ENCODE peak calls at places on chromosomes 2 and 18, in five cellular contexts. One of them, this sample, is unnamed.

GRCh38 chr2:142061733-142062132 is 69.1 kb downstream of the LRP1B start:
- ATAC-seq in activated naive CD4-positive, alpha-beta T cell treated with anti-CD3 and anti-CD28 coated beads, Interleukin-2, amount 50 U/mL, for 72 hours: no peak
- ATAC-seq in activated naive CD8-positive, alpha-beta T cell treated with anti-CD3 and anti-CD28 coated beads, Interleukin-2, amount 50 U/mL, for 24 hours: no peak
- ATAC-seq in RWPE2: no peak
- ATAC-seq in GM23338: no peak
- ATAC-seq in this sample: no peak

GRCh38 chr2:170481201-170481600 is 233.9 kb upstream of the SP5 start:
- ATAC-seq in activated naive CD8-positive, alpha-beta T cell treated with anti-CD3 and anti-CD28 coated beads, Interleukin-2, amount 50 U/mL, for 24 hours: no peak
- ATAC-seq in RWPE2: no peak
- ATAC-seq in activated naive CD4-positive, alpha-beta T cell treated with anti-CD3 and anti-CD28 coated beads, Interleukin-2, amount 50 U/mL, for 72 hours: peak
- ATAC-seq in GM23338: no peak
- ATAC-seq in this sample: peak

GRCh38 chr18:26208901-26209445 is 17.3 kb upstream of the TAF4B start:
- ATAC-seq in RWPE2: no peak
- ATAC-seq in activated naive CD8-positive, alpha-beta T cell treated with anti-CD3 and anti-CD28 coated beads, Interleukin-2, amount 50 U/mL, for 24 hours: no peak
- ATAC-seq in activated naive CD4-positive, alpha-beta T cell treated with anti-CD3 and anti-CD28 coated beads, Interleukin-2, amount 50 U/mL, for 72 hours: no peak
- ATAC-seq in GM23338: no peak
- ATAC-seq in this sample: no peak

GRCh38 chr18:58431215-58431614 is 197.7 kb downstream of the ALPK2 start:
- ATAC-seq in activated naive CD8-positive, alpha-beta T cell treated with anti-CD3 and anti-CD28 coated beads, Interleukin-2, amount 50 U/mL, for 24 hours: no peak
- ATAC-seq in activated naive CD4-positive, alpha-beta T cell treated with anti-CD3 and anti-CD28 coated beads, Interleukin-2, amount 50 U/mL, for 72 hours: no peak
- ATAC-seq in GM23338: no peak
- ATAC-seq in RWPE2: no peak
- ATAC-seq in this sample: no peak

GRCh38 chr2:109117780-109118179 is 11.2 kb upstream of the SH3RF3 start:
- ATAC-seq in activated naive CD8-positive, alpha-beta T cell treated with anti-CD3 and anti-CD28 coated beads, Interleukin-2, amount 50 U/mL, for 24 hours: no peak
- ATAC-seq in RWPE2: no peak
- ATAC-seq in GM23338: no peak
- ATAC-seq in activated naive CD4-positive, alpha-beta T cell treated with anti-CD3 and anti-CD28 coated beads, Interleukin-2, amount 50 U/mL, for 72 hours: no peak
- ATAC-seq in this sample: no peak

GRCh38 chr18:76493213-76494107 is 1.6 kb downstream of the ZNF516 start:
- ATAC-seq in RWPE2: peak
- ATAC-seq in activated naive CD8-positive, alpha-beta T cell treated with anti-CD3 and anti-CD28 coated beads, Interleukin-2, amount 50 U/mL, for 24 hours: no peak
- ATAC-seq in activated naive CD4-positive, alpha-beta T cell treated with anti-CD3 and anti-CD28 coated beads, Interleukin-2, amount 50 U/mL, for 72 hours: peak
- ATAC-seq in GM23338: no peak
- ATAC-seq in this sample: peak

GRCh38 chr2:112251211-112251721 is 3.6 kb downstream of the ZC3H8 start:
- ATAC-seq in activated naive CD8-positive, alpha-beta T cell treated with anti-CD3 and anti-CD28 coated beads, Interleukin-2, amount 50 U/mL, for 24 hours: peak
- ATAC-seq in GM23338: no peak
- ATAC-seq in RWPE2: no peak
- ATAC-seq in activated naive CD4-positive, alpha-beta T cell treated with anti-CD3 and anti-CD28 coated beads, Interleukin-2, amount 50 U/mL, for 72 hours: peak
- ATAC-seq in this sample: no peak

GRCh38 chr2:171185941-171186340 is 25.2 kb upstream of the TLK1 start:
- ATAC-seq in GM23338: no peak
- ATAC-seq in RWPE2: no peak
- ATAC-seq in activated naive CD4-positive, alpha-beta T cell treated with anti-CD3 and anti-CD28 coated beads, Interleukin-2, amount 50 U/mL, for 72 hours: no peak
- ATAC-seq in activated naive CD8-positive, alpha-beta T cell treated with anti-CD3 and anti-CD28 coated beads, Interleukin-2, amount 50 U/mL, for 24 hours: no peak
- ATAC-seq in this sample: no peak

GRCh38 chr2:11832531-11832930 is 86.1 kb downstream of the LPIN1 start:
- ATAC-seq in GM23338: no peak
- ATAC-seq in activated naive CD4-positive, alpha-beta T cell treated with anti-CD3 and anti-CD28 coated beads, Interleukin-2, amount 50 U/mL, for 72 hours: no peak
- ATAC-seq in activated naive CD8-positive, alpha-beta T cell treated with anti-CD3 and anti-CD28 coated beads, Interleukin-2, amount 50 U/mL, for 24 hours: no peak
- ATAC-seq in RWPE2: no peak
- ATAC-seq in this sample: no peak

GRCh38 chr2:74216642-74217041 is 18.2 kb downstream of the MTHFD2 start:
- ATAC-seq in GM23338: no peak
- ATAC-seq in RWPE2: no peak
- ATAC-seq in activated naive CD4-positive, alpha-beta T cell treated with anti-CD3 and anti-CD28 coated beads, Interleukin-2, amount 50 U/mL, for 72 hours: no peak
- ATAC-seq in activated naive CD8-positive, alpha-beta T cell treated with anti-CD3 and anti-CD28 coated beads, Interleukin-2, amount 50 U/mL, for 24 hours: no peak
- ATAC-seq in this sample: no peak

GRCh38 chr18:5585653-5586052 is 41.9 kb upstream of the EPB41L3 start:
- ATAC-seq in GM23338: peak
- ATAC-seq in activated naive CD8-positive, alpha-beta T cell treated with anti-CD3 and anti-CD28 coated beads, Interleukin-2, amount 50 U/mL, for 24 hours: no peak
- ATAC-seq in activated naive CD4-positive, alpha-beta T cell treated with anti-CD3 and anti-CD28 coated beads, Interleukin-2, amount 50 U/mL, for 72 hours: no peak
- ATAC-seq in RWPE2: no peak
- ATAC-seq in this sample: no peak

GRCh38 chr2:241546771-241547498 is 11.6 kb upstream of the BOK start:
- ATAC-seq in activated naive CD8-positive, alpha-beta T cell treated with anti-CD3 and anti-CD28 coated beads, Interleukin-2, amount 50 U/mL, for 24 hours: no peak
- ATAC-seq in RWPE2: peak
- ATAC-seq in GM23338: peak
- ATAC-seq in activated naive CD4-positive, alpha-beta T cell treated with anti-CD3 and anti-CD28 coated beads, Interleukin-2, amount 50 U/mL, for 72 hours: no peak
- ATAC-seq in this sample: no peak

GRCh38 chr2:191051177-191051576 is 37.2 kb upstream of the STAT1 start:
- ATAC-seq in RWPE2: no peak
- ATAC-seq in GM23338: no peak
- ATAC-seq in activated naive CD8-positive, alpha-beta T cell treated with anti-CD3 and anti-CD28 coated beads, Interleukin-2, amount 50 U/mL, for 24 hours: peak
- ATAC-seq in activated naive CD4-positive, alpha-beta T cell treated with anti-CD3 and anti-CD28 coated beads, Interleukin-2, amount 50 U/mL, for 72 hours: peak
- ATAC-seq in this sample: no peak

GRCh38 chr18:47149457-47150028 is 757 bp downstream of the HDHD2 start:
- ATAC-seq in RWPE2: peak
- ATAC-seq in activated naive CD4-positive, alpha-beta T cell treated with anti-CD3 and anti-CD28 coated beads, Interleukin-2, amount 50 U/mL, for 72 hours: no peak
- ATAC-seq in GM23338: peak
- ATAC-seq in activated naive CD8-positive, alpha-beta T cell treated with anti-CD3 and anti-CD28 coated beads, Interleukin-2, amount 50 U/mL, for 24 hours: no peak
- ATAC-seq in this sample: no peak

GRCh38 chr2:42953216-42953615 is 160.8 kb upstream of the HAAO start:
- ATAC-seq in activated naive CD4-positive, alpha-beta T cell treated with anti-CD3 and anti-CD28 coated beads, Interleukin-2, amount 50 U/mL, for 72 hours: no peak
- ATAC-seq in GM23338: no peak
- ATAC-seq in activated naive CD8-positive, alpha-beta T cell treated with anti-CD3 and anti-CD28 coated beads, Interleukin-2, amount 50 U/mL, for 24 hours: no peak
- ATAC-seq in RWPE2: no peak
- ATAC-seq in this sample: no peak

GRCh38 chr18:77032121-77032758 is 100.3 kb downstream of the MBP start:
- ATAC-seq in GM23338: no peak
- ATAC-seq in activated naive CD8-positive, alpha-beta T cell treated with anti-CD3 and anti-CD28 coated beads, Interleukin-2, amount 50 U/mL, for 24 hours: no peak
- ATAC-seq in RWPE2: no peak
- ATAC-seq in activated naive CD4-positive, alpha-beta T cell treated with anti-CD3 and anti-CD28 coated beads, Interleukin-2, amount 50 U/mL, for 72 hours: peak
- ATAC-seq in this sample: no peak

GRCh38 chr18:9898792-9899549 is 13.2 kb downstream of the TXNDC2 start:
- ATAC-seq in activated naive CD4-positive, alpha-beta T cell treated with anti-CD3 and anti-CD28 coated beads, Interleukin-2, amount 50 U/mL, for 72 hours: peak
- ATAC-seq in GM23338: no peak
- ATAC-seq in activated naive CD8-positive, alpha-beta T cell treated with anti-CD3 and anti-CD28 coated beads, Interleukin-2, amount 50 U/mL, for 24 hours: peak
- ATAC-seq in RWPE2: peak
- ATAC-seq in this sample: peak

GRCh38 chr2:197997083-197997541 is 192.7 kb downstream of the PLCL1 start:
- ATAC-seq in GM23338: no peak
- ATAC-seq in activated naive CD4-positive, alpha-beta T cell treated with anti-CD3 and anti-CD28 coated beads, Interleukin-2, amount 50 U/mL, for 72 hours: no peak
- ATAC-seq in activated naive CD8-positive, alpha-beta T cell treated with anti-CD3 and anti-CD28 coated beads, Interleukin-2, amount 50 U/mL, for 24 hours: no peak
- ATAC-seq in RWPE2: no peak
- ATAC-seq in this sample: no peak

GRCh38 chr2:70091364-70091763 is 4.1 kb downstream of the PCBP1 start:
- ATAC-seq in activated naive CD4-positive, alpha-beta T cell treated with anti-CD3 and anti-CD28 coated beads, Interleukin-2, amount 50 U/mL, for 72 hours: no peak
- ATAC-seq in RWPE2: no peak
- ATAC-seq in activated naive CD8-positive, alpha-beta T cell treated with anti-CD3 and anti-CD28 coated beads, Interleukin-2, amount 50 U/mL, for 24 hours: no peak
- ATAC-seq in GM23338: no peak
- ATAC-seq in this sample: no peak